ENCODE peak calls at places on chromosome 7, in seven cellular contexts. W is left cardiac atrium; F is H7; Q is Jurkat, Clone E6-1; H is progenitor cell of endocrine pancreas; K is B cell; V is central memory CD4-positive, alpha-beta T cell. S is an unnamed sample.
A peak's percentile ranks its signal among the peaks of the same experiment; 100 is the strongest.

GRCh38 chr7:33107136-33108066 is 1.8 kb downstream of the RP9 start:
- DNase-seq in W (no peak), F (peak; percentile 71), Q (peak; percentile 55), H (no peak), K (peak; percentile 65), V (peak; percentile 33), S (no peak)

GRCh38 chr7:148334959-148335577 is 255.5 kb upstream of the C7orf33 start:
- DNase-seq in W (no peak), F (peak; percentile 75), Q (no peak), H (no peak), K (no peak), V (no peak), S (no peak)

GRCh38 chr7:133746305-133746704 is 380.8 kb upstream of the LRGUK start:
- DNase-seq in W (no peak), F (no peak), Q (no peak), H (no peak), K (no peak), V (no peak), S (no peak)

GRCh38 chr7:27389508-27389907 is 146.9 kb downstream of the EVX1 start:
- DNase-seq in W (no peak), F (no peak), Q (no peak), H (no peak), K (no peak), V (no peak), S (no peak)

GRCh38 chr7:46071601-46072000 is 150.5 kb upstream of the IGFBP3 start:
- DNase-seq in W (no peak), F (no peak), Q (no peak), H (no peak), K (no peak), V (no peak), S (no peak)

GRCh38 chr7:90988523-90988922 is 275.7 kb upstream of the FZD1 start:
- DNase-seq in W (no peak), F (no peak), Q (no peak), H (no peak), K (no peak), V (no peak), S (no peak)

GRCh38 chr7:92155108-92155755 is 21.0 kb upstream of the CYP51A1 start:
- DNase-seq in W (no peak), F (no peak), Q (no peak), H (no peak), K (no peak), V (no peak), S (no peak)

GRCh38 chr7:69640216-69640615 is 41.9 kb downstream of the AUTS2 start:
- DNase-seq in W (no peak), F (no peak), Q (no peak), H (no peak), K (no peak), V (no peak), S (no peak)

GRCh38 chr7:17448479-17449423 is 150.3 kb downstream of the AHR start:
- DNase-seq in W (no peak), F (no peak), Q (no peak), H (no peak), K (no peak), V (no peak), S (no peak)

GRCh38 chr7:6536262-6536770 is 14.9 kb downstream of the GRID2IP start:
- DNase-seq in W (no peak), F (peak; percentile 93), Q (no peak), H (no peak), K (no peak), V (no peak), S (no peak)

GRCh38 chr7:37054631-37055300 is 330.5 kb upstream of the AOAH start:
- DNase-seq in W (no peak), F (no peak), Q (no peak), H (no peak), K (no peak), V (no peak), S (no peak)

GRCh38 chr7:134850048-134850447 is 70.6 kb downstream of the CALD1 start:
- DNase-seq in W (no peak), F (no peak), Q (no peak), H (no peak), K (no peak), V (no peak), S (no peak)

GRCh38 chr7:90980545-90980944 is 283.7 kb upstream of the FZD1 start:
- DNase-seq in W (no peak), F (no peak), Q (no peak), H (no peak), K (no peak), V (no peak), S (no peak)

GRCh38 chr7:15555385-15555859 is 6.4 kb downstream of the AGMO start:
- DNase-seq in W (no peak), F (no peak), Q (no peak), H (no peak), K (no peak), V (no peak), S (no peak)

GRCh38 chr7:33832326-33832725 is 73.0 kb upstream of the BMPER start:
- DNase-seq in W (no peak), F (no peak), Q (no peak), H (no peak), K (no peak), V (no peak), S (no peak)

GRCh38 chr7:150947761-150948680 is 30.1 kb downstream of the KCNH2 start:
- DNase-seq in W (peak; percentile 8), F (peak; percentile 92), Q (no peak), H (no peak), K (no peak), V (no peak), S (peak; percentile 63)

GRCh38 chr7:116711790-116712189 is 39.8 kb downstream of the MET start:
- DNase-seq in W (no peak), F (no peak), Q (no peak), H (no peak), K (no peak), V (no peak), S (no peak)

GRCh38 chr7:78691584-78691983 is 761.9 kb downstream of the MAGI2 start:
- DNase-seq in W (no peak), F (no peak), Q (no peak), H (no peak), K (no peak), V (no peak), S (no peak)

GRCh38 chr7:12322287-12322902 is 81.3 kb downstream of the VWDE start:
- DNase-seq in W (no peak), F (no peak), Q (no peak), H (no peak), K (no peak), V (peak; percentile 9), S (no peak)

GRCh38 chr7:98200364-98200763 is 10.9 kb upstream of the BHLHA15 start:
- DNase-seq in W (no peak), F (no peak), Q (peak; percentile 22), H (no peak), K (no peak), V (no peak), S (no peak)

GRCh38 chr7:54814401-54814800 is 55.4 kb upstream of the SEC61G start:
- DNase-seq in W (no peak), F (no peak), Q (no peak), H (no peak), K (no peak), V (no peak), S (no peak)

GRCh38 chr7:86975449-86975848 is 84.0 kb downstream of the ELAPOR2 start:
- DNase-seq in W (no peak), F (no peak), Q (no peak), H (no peak), K (no peak), V (no peak), S (no peak)

GRCh38 chr7:149329787-149330334 is 67.9 kb downstream of the ZNF783 start:
- DNase-seq in W (no peak), F (no peak), Q (no peak), H (no peak), K (no peak), V (no peak), S (no peak)

GRCh38 chr7:2269468-2270460 is 27.7 kb downstream of the NUDT1 start:
- DNase-seq in W (no peak), F (peak; percentile 84), Q (no peak), H (no peak), K (no peak), V (no peak), S (no peak)

GRCh38 chr7:108079291-108080057 is 50.7 kb downstream of the LAMB4 start:
- DNase-seq in W (no peak), F (no peak), Q (no peak), H (no peak), K (no peak), V (no peak), S (peak; percentile 70)

GRCh38 chr7:80357530-80357929 is 154.3 kb downstream of the GNAT3 start:
- DNase-seq in W (no peak), F (no peak), Q (no peak), H (no peak), K (no peak), V (no peak), S (no peak)

S was measured in sigmoid colon.